ENCODE peak calls at places on chromosomes 11 and 22, in ten cellular contexts. W, T, S, I, Z, H, J, D, X and K are unnamed samples.

GRCh38 chr11:16484434-16484833 is 128.1 kb upstream of the SOX6 start:
- DNase-seq in W (no peak), T (no peak), S (no peak), I (no peak), Z (no peak), H (no peak), J (no peak), D (no peak), X (no peak), K (no peak)

GRCh38 chr22:48901324-48901723 is 926.3 kb downstream of the BRD1 start:
- DNase-seq in W (no peak), T (no peak), S (no peak), I (no peak), Z (peak; percentile 22), H (no peak), J (no peak), D (no peak), X (no peak), K (no peak)

GRCh38 chr11:113992459-113993105 is 17.7 kb downstream of the HTR3A start:
- DNase-seq in W (no peak), T (no peak), S (no peak), I (no peak), Z (no peak), H (no peak), J (no peak), D (no peak), X (no peak), K (no peak)

GRCh38 chr22:37985751-37986281 is 1.5 kb upstream of the SOX10 start:
- DNase-seq in W (no peak), T (no peak), S (no peak), I (no peak), Z (no peak), H (no peak), J (no peak), D (peak; percentile 95), X (no peak), K (no peak)

GRCh38 chr22:49330421-49331222 is 497.1 kb downstream of the BRD1 start:
- DNase-seq in W (no peak), T (no peak), S (no peak), I (no peak), Z (peak; percentile 17), H (no peak), J (no peak), D (no peak), X (no peak), K (no peak)

GRCh38 chr11:66745356-66746235 is 16.6 kb upstream of the SPTBN2 start:
- DNase-seq in W (no peak), T (peak; percentile 52), S (no peak), I (no peak), Z (peak; percentile 66), H (peak; percentile 33), J (no peak), D (no peak), X (no peak), K (no peak)

GRCh38 chr11:129937592-129938238 is 42.3 kb upstream of the NFRKB start:
- DNase-seq in W (no peak), T (no peak), S (no peak), I (no peak), Z (no peak), H (no peak), J (no peak), D (no peak), X (no peak), K (no peak)

GRCh38 chr22:44245438-44245837 is 64.7 kb downstream of the PARVG start:
- DNase-seq in W (peak; percentile 32), T (no peak), S (no peak), I (no peak), Z (no peak), H (no peak), J (no peak), D (no peak), X (no peak), K (no peak)

GRCh38 chr11:123700774-123701173 is 40.7 kb downstream of the ZNF202 start:
- DNase-seq in W (no peak), T (no peak), S (no peak), I (no peak), Z (no peak), H (no peak), J (no peak), D (no peak), X (no peak), K (no peak)

GRCh38 chr11:118834428-118835028 is 43.6 kb upstream of the DDX6 start:
- DNase-seq in W (no peak), T (no peak), S (no peak), I (no peak), Z (no peak), H (peak; percentile 18), J (no peak), D (peak; percentile 64), X (no peak), K (no peak)

GRCh38 chr11:79174045-79175008 is 266.5 kb downstream of the TENM4 start:
- DNase-seq in W (no peak), T (no peak), S (no peak), I (no peak), Z (no peak), H (peak; percentile 43), J (no peak), D (no peak), X (no peak), K (no peak)

GRCh38 chr11:117950320-117950719 is 21.1 kb upstream of the TMPRSS13 start:
- DNase-seq in W (no peak), T (peak; percentile 55), S (no peak), I (no peak), Z (no peak), H (peak; percentile 18), J (no peak), D (peak; percentile 7), X (no peak), K (no peak)

GRCh38 chr11:32451808-32452207 is 16.5 kb upstream of the WT1 start:
- DNase-seq in W (no peak), T (no peak), S (no peak), I (no peak), Z (no peak), H (no peak), J (no peak), D (peak; percentile 17), X (no peak), K (peak; percentile 16)

GRCh38 chr11:129917231-129917630 is 21.9 kb upstream of the NFRKB start:
- DNase-seq in W (no peak), T (no peak), S (no peak), I (no peak), Z (no peak), H (peak; percentile 35), J (no peak), D (no peak), X (no peak), K (no peak)

GRCh38 chr22:19915287-19915954 is 26.2 kb upstream of the COMT start:
- DNase-seq in W (no peak), T (no peak), S (no peak), I (no peak), Z (no peak), H (no peak), J (no peak), D (no peak), X (no peak), K (no peak)

GRCh38 chr11:78205691-78206090 is 17.0 kb downstream of the USP35 start:
- DNase-seq in W (no peak), T (no peak), S (no peak), I (no peak), Z (no peak), H (no peak), J (no peak), D (no peak), X (no peak), K (no peak)

GRCh38 chr11:123454060-123454651 is 24.1 kb downstream of the GRAMD1B start:
- DNase-seq in W (no peak), T (peak; percentile 72), S (peak; percentile 88), I (no peak), Z (peak; percentile 86), H (no peak), J (peak; percentile 9), D (no peak), X (peak; percentile 83), K (no peak)

GRCh38 chr11:123407996-123408597 is 22.0 kb upstream of the GRAMD1B start:
- DNase-seq in W (no peak), T (no peak), S (no peak), I (no peak), Z (no peak), H (no peak), J (no peak), D (no peak), X (no peak), K (no peak)

GRCh38 chr11:61512435-61512834 is 3.9 kb downstream of the LRRC10B start:
- DNase-seq in W (no peak), T (no peak), S (no peak), I (no peak), Z (no peak), H (no peak), J (no peak), D (no peak), X (no peak), K (no peak)

GRCh38 chr11:126716456-126717083 is 284.0 kb downstream of the KIRREL3 start:
- DNase-seq in W (no peak), T (peak; percentile 41), S (peak; percentile 26), I (no peak), Z (no peak), H (peak; percentile 51), J (peak; percentile 76), D (peak; percentile 82), X (peak; percentile 30), K (no peak)

GRCh38 chr11:77111277-77111676 is 8.6 kb downstream of the OMP start:
- DNase-seq in W (no peak), T (no peak), S (no peak), I (no peak), Z (no peak), H (no peak), J (no peak), D (no peak), X (no peak), K (no peak)

GRCh38 chr11:69099193-69099592 is 50.5 kb downstream of the TPCN2 start:
- DNase-seq in W (no peak), T (no peak), S (no peak), I (no peak), Z (no peak), H (no peak), J (no peak), D (no peak), X (no peak), K (no peak)

GRCh38 chr22:32335471-32335870 is 22.2 kb upstream of the RFPL3 start:
- DNase-seq in W (peak; percentile 12), T (no peak), S (no peak), I (no peak), Z (no peak), H (no peak), J (no peak), D (no peak), X (no peak), K (no peak)

GRCh38 chr11:958101-958500 is 32.4 kb downstream of the AP2A2 start:
- DNase-seq in W (no peak), T (no peak), S (no peak), I (no peak), Z (no peak), H (no peak), J (no peak), D (no peak), X (no peak), K (no peak)

GRCh38 chr11:128933481-128934178 is 9.0 kb downstream of the TP53AIP1 start:
- DNase-seq in W (no peak), T (no peak), S (no peak), I (no peak), Z (no peak), H (peak; percentile 35), J (no peak), D (no peak), X (no peak), K (no peak)

GRCh38 chr11:121291896-121292502 is 572 bp upstream of the SC5D start:
- DNase-seq in W (no peak), T (no peak), S (no peak), I (no peak), Z (no peak), H (peak; percentile 24), J (peak; percentile 6), D (no peak), X (no peak), K (no peak)

GRCh38 chr11:24386551-24387404 is 110.1 kb upstream of the LUZP2 start:
- DNase-seq in W (no peak), T (no peak), S (no peak), I (no peak), Z (no peak), H (peak; percentile 6), J (peak; percentile 8), D (peak; percentile 40), X (peak; percentile 57), K (no peak)

GRCh38 chr22:41050873-41051272 is 41.5 kb upstream of the EP300 start:
- DNase-seq in W (no peak), T (no peak), S (no peak), I (no peak), Z (no peak), H (peak; percentile 67), J (no peak), D (no peak), X (no peak), K (no peak)